ENCODE peak calls at places on chromosomes 3 and 15, in nine cellular contexts. One of them, this sample, is unnamed.

GRCh38 chr15:28934645-28935044 is 48.9 kb downstream of the APBA2 start:
- DNase-seq in germinal center: no peak
- DNase-seq in fibroblast of mammary gland: no peak
- DNase-seq in cardiac muscle cell: no peak
- DNase-seq in sciatic nerve: no peak
- DNase-seq in anterior cingulate cortex: no peak
- DNase-seq in SK-MEL-5: no peak
- DNase-seq in T-helper 9 cell: no peak
- DNase-seq in activated T-helper 1 cell treated with anti-CD3 and anti-CD28 coated beads, Interleukin-12 subunit alpha, Interleukin-12 subunit beta, Interleukin-2, Interleukin-4 antibody, amounts not matched to agents 30 ng/mL and 10 ng/mL and 1 ng/mL, durations not matched to agents 14 hours and 24 hours and 36 hours: no peak
- DNase-seq in this sample: no peak

GRCh38 chr3:187987919-187988318 is 166.0 kb upstream of the LPP start:
- DNase-seq in germinal center: no peak
- DNase-seq in fibroblast of mammary gland: no peak
- DNase-seq in cardiac muscle cell: no peak
- DNase-seq in sciatic nerve: no peak
- DNase-seq in anterior cingulate cortex: no peak
- DNase-seq in SK-MEL-5: no peak
- DNase-seq in T-helper 9 cell: peak; percentile 42
- DNase-seq in activated T-helper 1 cell treated with anti-CD3 and anti-CD28 coated beads, Interleukin-12 subunit alpha, Interleukin-12 subunit beta, Interleukin-2, Interleukin-4 antibody, amounts not matched to agents 30 ng/mL and 10 ng/mL and 1 ng/mL, durations not matched to agents 14 hours and 24 hours and 36 hours: peak; percentile 45
- DNase-seq in this sample: no peak

GRCh38 chr3:82641701-82642100 is 880.3 kb upstream of the GBE1 start:
- DNase-seq in germinal center: no peak
- DNase-seq in fibroblast of mammary gland: no peak
- DNase-seq in cardiac muscle cell: no peak
- DNase-seq in sciatic nerve: no peak
- DNase-seq in anterior cingulate cortex: no peak
- DNase-seq in SK-MEL-5: no peak
- DNase-seq in T-helper 9 cell: no peak
- DNase-seq in activated T-helper 1 cell treated with anti-CD3 and anti-CD28 coated beads, Interleukin-12 subunit alpha, Interleukin-12 subunit beta, Interleukin-2, Interleukin-4 antibody, amounts not matched to agents 30 ng/mL and 10 ng/mL and 1 ng/mL, durations not matched to agents 14 hours and 24 hours and 36 hours: no peak
- DNase-seq in this sample: no peak

GRCh38 chr3:153277029-153277428 is 115.0 kb downstream of the RAP2B start:
- DNase-seq in germinal center: no peak
- DNase-seq in fibroblast of mammary gland: peak; percentile 51
- DNase-seq in cardiac muscle cell: no peak
- DNase-seq in sciatic nerve: no peak
- DNase-seq in anterior cingulate cortex: no peak
- DNase-seq in SK-MEL-5: no peak
- DNase-seq in T-helper 9 cell: no peak
- DNase-seq in activated T-helper 1 cell treated with anti-CD3 and anti-CD28 coated beads, Interleukin-12 subunit alpha, Interleukin-12 subunit beta, Interleukin-2, Interleukin-4 antibody, amounts not matched to agents 30 ng/mL and 10 ng/mL and 1 ng/mL, durations not matched to agents 14 hours and 24 hours and 36 hours: no peak
- DNase-seq in this sample: no peak

GRCh38 chr15:49154799-49155109 is 645 bp downstream of the COPS2 start:
- DNase-seq in germinal center: no peak
- DNase-seq in fibroblast of mammary gland: no peak
- DNase-seq in cardiac muscle cell: no peak
- DNase-seq in sciatic nerve: no peak
- DNase-seq in anterior cingulate cortex: no peak
- DNase-seq in SK-MEL-5: no peak
- DNase-seq in T-helper 9 cell: no peak
- DNase-seq in activated T-helper 1 cell treated with anti-CD3 and anti-CD28 coated beads, Interleukin-12 subunit alpha, Interleukin-12 subunit beta, Interleukin-2, Interleukin-4 antibody, amounts not matched to agents 30 ng/mL and 10 ng/mL and 1 ng/mL, durations not matched to agents 14 hours and 24 hours and 36 hours: no peak
- DNase-seq in this sample: no peak

GRCh38 chr3:162328649-162329048 is 832.0 kb downstream of the OTOL1 start:
- DNase-seq in germinal center: no peak
- DNase-seq in fibroblast of mammary gland: no peak
- DNase-seq in cardiac muscle cell: no peak
- DNase-seq in sciatic nerve: no peak
- DNase-seq in anterior cingulate cortex: no peak
- DNase-seq in SK-MEL-5: no peak
- DNase-seq in T-helper 9 cell: no peak
- DNase-seq in activated T-helper 1 cell treated with anti-CD3 and anti-CD28 coated beads, Interleukin-12 subunit alpha, Interleukin-12 subunit beta, Interleukin-2, Interleukin-4 antibody, amounts not matched to agents 30 ng/mL and 10 ng/mL and 1 ng/mL, durations not matched to agents 14 hours and 24 hours and 36 hours: no peak
- DNase-seq in this sample: no peak

GRCh38 chr15:37773111-37773860 is 161.2 kb upstream of the TMCO5A start:
- DNase-seq in germinal center: no peak
- DNase-seq in fibroblast of mammary gland: peak; percentile 77
- DNase-seq in cardiac muscle cell: peak; percentile 88
- DNase-seq in sciatic nerve: no peak
- DNase-seq in anterior cingulate cortex: no peak
- DNase-seq in SK-MEL-5: no peak
- DNase-seq in T-helper 9 cell: no peak
- DNase-seq in activated T-helper 1 cell treated with anti-CD3 and anti-CD28 coated beads, Interleukin-12 subunit alpha, Interleukin-12 subunit beta, Interleukin-2, Interleukin-4 antibody, amounts not matched to agents 30 ng/mL and 10 ng/mL and 1 ng/mL, durations not matched to agents 14 hours and 24 hours and 36 hours: no peak
- DNase-seq in this sample: no peak

GRCh38 chr15:32952901-32953889 is 235.4 kb downstream of the GREM1 start:
- DNase-seq in germinal center: no peak
- DNase-seq in fibroblast of mammary gland: peak; percentile 47
- DNase-seq in cardiac muscle cell: peak; percentile 58
- DNase-seq in sciatic nerve: no peak
- DNase-seq in anterior cingulate cortex: no peak
- DNase-seq in SK-MEL-5: no peak
- DNase-seq in T-helper 9 cell: no peak
- DNase-seq in activated T-helper 1 cell treated with anti-CD3 and anti-CD28 coated beads, Interleukin-12 subunit alpha, Interleukin-12 subunit beta, Interleukin-2, Interleukin-4 antibody, amounts not matched to agents 30 ng/mL and 10 ng/mL and 1 ng/mL, durations not matched to agents 14 hours and 24 hours and 36 hours: no peak
- DNase-seq in this sample: no peak

GRCh38 chr15:100686021-100686724 is 83.8 kb downstream of the ASB7 start:
- DNase-seq in germinal center: no peak
- DNase-seq in fibroblast of mammary gland: peak; percentile 75
- DNase-seq in cardiac muscle cell: peak; percentile 40
- DNase-seq in sciatic nerve: no peak
- DNase-seq in anterior cingulate cortex: no peak
- DNase-seq in SK-MEL-5: no peak
- DNase-seq in T-helper 9 cell: no peak
- DNase-seq in activated T-helper 1 cell treated with anti-CD3 and anti-CD28 coated beads, Interleukin-12 subunit alpha, Interleukin-12 subunit beta, Interleukin-2, Interleukin-4 antibody, amounts not matched to agents 30 ng/mL and 10 ng/mL and 1 ng/mL, durations not matched to agents 14 hours and 24 hours and 36 hours: no peak
- DNase-seq in this sample: no peak

GRCh38 chr3:126835472-126836219 is 131.6 kb downstream of the CHCHD6 start:
- DNase-seq in germinal center: no peak
- DNase-seq in fibroblast of mammary gland: peak; percentile 78
- DNase-seq in cardiac muscle cell: peak; percentile 34
- DNase-seq in sciatic nerve: no peak
- DNase-seq in anterior cingulate cortex: no peak
- DNase-seq in SK-MEL-5: no peak
- DNase-seq in T-helper 9 cell: no peak
- DNase-seq in activated T-helper 1 cell treated with anti-CD3 and anti-CD28 coated beads, Interleukin-12 subunit alpha, Interleukin-12 subunit beta, Interleukin-2, Interleukin-4 antibody, amounts not matched to agents 30 ng/mL and 10 ng/mL and 1 ng/mL, durations not matched to agents 14 hours and 24 hours and 36 hours: no peak
- DNase-seq in this sample: no peak

GRCh38 chr15:66153549-66154415 is 99.8 kb downstream of the MEGF11 start:
- DNase-seq in germinal center: peak; percentile 78
- DNase-seq in fibroblast of mammary gland: no peak
- DNase-seq in cardiac muscle cell: no peak
- DNase-seq in sciatic nerve: no peak
- DNase-seq in anterior cingulate cortex: no peak
- DNase-seq in SK-MEL-5: no peak
- DNase-seq in T-helper 9 cell: no peak
- DNase-seq in activated T-helper 1 cell treated with anti-CD3 and anti-CD28 coated beads, Interleukin-12 subunit alpha, Interleukin-12 subunit beta, Interleukin-2, Interleukin-4 antibody, amounts not matched to agents 30 ng/mL and 10 ng/mL and 1 ng/mL, durations not matched to agents 14 hours and 24 hours and 36 hours: no peak
- DNase-seq in this sample: peak; percentile 83

GRCh38 chr3:31462050-31462569 is 70.6 kb upstream of the STT3B start:
- DNase-seq in germinal center: peak; percentile 42
- DNase-seq in fibroblast of mammary gland: no peak
- DNase-seq in cardiac muscle cell: peak; percentile 18
- DNase-seq in sciatic nerve: no peak
- DNase-seq in anterior cingulate cortex: no peak
- DNase-seq in SK-MEL-5: no peak
- DNase-seq in T-helper 9 cell: peak; percentile 20
- DNase-seq in activated T-helper 1 cell treated with anti-CD3 and anti-CD28 coated beads, Interleukin-12 subunit alpha, Interleukin-12 subunit beta, Interleukin-2, Interleukin-4 antibody, amounts not matched to agents 30 ng/mL and 10 ng/mL and 1 ng/mL, durations not matched to agents 14 hours and 24 hours and 36 hours: peak; percentile 18
- DNase-seq in this sample: peak; percentile 54

GRCh38 chr3:149848238-149848637 is 35.2 kb downstream of the RNF13 start:
- DNase-seq in germinal center: no peak
- DNase-seq in fibroblast of mammary gland: no peak
- DNase-seq in cardiac muscle cell: no peak
- DNase-seq in sciatic nerve: no peak
- DNase-seq in anterior cingulate cortex: no peak
- DNase-seq in SK-MEL-5: no peak
- DNase-seq in T-helper 9 cell: no peak
- DNase-seq in activated T-helper 1 cell treated with anti-CD3 and anti-CD28 coated beads, Interleukin-12 subunit alpha, Interleukin-12 subunit beta, Interleukin-2, Interleukin-4 antibody, amounts not matched to agents 30 ng/mL and 10 ng/mL and 1 ng/mL, durations not matched to agents 14 hours and 24 hours and 36 hours: no peak
- DNase-seq in this sample: no peak

GRCh38 chr15:98953000-98953776 is 54.4 kb downstream of the PGPEP1L start:
- DNase-seq in germinal center: no peak
- DNase-seq in fibroblast of mammary gland: no peak
- DNase-seq in cardiac muscle cell: no peak
- DNase-seq in sciatic nerve: no peak
- DNase-seq in anterior cingulate cortex: no peak
- DNase-seq in SK-MEL-5: no peak
- DNase-seq in T-helper 9 cell: no peak
- DNase-seq in activated T-helper 1 cell treated with anti-CD3 and anti-CD28 coated beads, Interleukin-12 subunit alpha, Interleukin-12 subunit beta, Interleukin-2, Interleukin-4 antibody, amounts not matched to agents 30 ng/mL and 10 ng/mL and 1 ng/mL, durations not matched to agents 14 hours and 24 hours and 36 hours: no peak
- DNase-seq in this sample: peak; percentile 66

GRCh38 chr3:59127071-59127470 is 77.2 kb upstream of the CFAP20DC start:
- DNase-seq in germinal center: no peak
- DNase-seq in fibroblast of mammary gland: peak; percentile 69
- DNase-seq in cardiac muscle cell: peak; percentile 21
- DNase-seq in sciatic nerve: no peak
- DNase-seq in anterior cingulate cortex: no peak
- DNase-seq in SK-MEL-5: peak; percentile 67
- DNase-seq in T-helper 9 cell: no peak
- DNase-seq in activated T-helper 1 cell treated with anti-CD3 and anti-CD28 coated beads, Interleukin-12 subunit alpha, Interleukin-12 subunit beta, Interleukin-2, Interleukin-4 antibody, amounts not matched to agents 30 ng/mL and 10 ng/mL and 1 ng/mL, durations not matched to agents 14 hours and 24 hours and 36 hours: no peak
- DNase-seq in this sample: no peak

GRCh38 chr15:62068071-62068786 is 1.5 kb downstream of the C2CD4A start:
- DNase-seq in germinal center: peak; percentile 17
- DNase-seq in fibroblast of mammary gland: peak; percentile 36
- DNase-seq in cardiac muscle cell: peak; percentile 50
- DNase-seq in sciatic nerve: peak; percentile 67
- DNase-seq in anterior cingulate cortex: no peak
- DNase-seq in SK-MEL-5: no peak
- DNase-seq in T-helper 9 cell: peak; percentile 7
- DNase-seq in activated T-helper 1 cell treated with anti-CD3 and anti-CD28 coated beads, Interleukin-12 subunit alpha, Interleukin-12 subunit beta, Interleukin-2, Interleukin-4 antibody, amounts not matched to agents 30 ng/mL and 10 ng/mL and 1 ng/mL, durations not matched to agents 14 hours and 24 hours and 36 hours: peak; percentile 2
- DNase-seq in this sample: peak; percentile 45

GRCh38 chr3:23820888-23821287 is 15.1 kb downstream of the UBE2E1 start:
- DNase-seq in germinal center: no peak
- DNase-seq in fibroblast of mammary gland: no peak
- DNase-seq in cardiac muscle cell: no peak
- DNase-seq in sciatic nerve: no peak
- DNase-seq in anterior cingulate cortex: no peak
- DNase-seq in SK-MEL-5: no peak
- DNase-seq in T-helper 9 cell: no peak
- DNase-seq in activated T-helper 1 cell treated with anti-CD3 and anti-CD28 coated beads, Interleukin-12 subunit alpha, Interleukin-12 subunit beta, Interleukin-2, Interleukin-4 antibody, amounts not matched to agents 30 ng/mL and 10 ng/mL and 1 ng/mL, durations not matched to agents 14 hours and 24 hours and 36 hours: no peak
- DNase-seq in this sample: no peak

GRCh38 chr3:31476209-31476608 is 56.5 kb upstream of the STT3B start:
- DNase-seq in germinal center: no peak
- DNase-seq in fibroblast of mammary gland: no peak
- DNase-seq in cardiac muscle cell: no peak
- DNase-seq in sciatic nerve: no peak
- DNase-seq in anterior cingulate cortex: no peak
- DNase-seq in SK-MEL-5: no peak
- DNase-seq in T-helper 9 cell: no peak
- DNase-seq in activated T-helper 1 cell treated with anti-CD3 and anti-CD28 coated beads, Interleukin-12 subunit alpha, Interleukin-12 subunit beta, Interleukin-2, Interleukin-4 antibody, amounts not matched to agents 30 ng/mL and 10 ng/mL and 1 ng/mL, durations not matched to agents 14 hours and 24 hours and 36 hours: no peak
- DNase-seq in this sample: no peak